ENCODE peak calls at places on chromosome 19, in five cellular contexts. One of them, this sample, is unnamed.

GRCh38 chr19:3389876-3390361 is 23.5 kb downstream of the NFIC start:
- DNase-seq in A549: no peak
- DNase-seq in GM23338: peak
- DNase-seq in HepG2: no peak
- DNase-seq in HCT116: no peak
- DNase-seq in this sample: no peak

GRCh38 chr19:39325778-39326680 is 5.4 kb upstream of the LRFN1 start:
- DNase-seq in HCT116: peak
- DNase-seq in GM23338: peak
- DNase-seq in A549: peak
- DNase-seq in HepG2: peak
- DNase-seq in this sample: no peak

GRCh38 chr19:37304190-37304883 is 66.6 kb upstream of the ZNF527 start:
- DNase-seq in HepG2: no peak
- DNase-seq in HCT116: no peak
- DNase-seq in A549: no peak
- DNase-seq in GM23338: no peak
- DNase-seq in this sample: no peak

GRCh38 chr19:4518345-4519171 is at the start of gene PLIN4:
- DNase-seq in GM23338: peak
- DNase-seq in HepG2: peak
- DNase-seq in A549: no peak
- DNase-seq in HCT116: no peak
- DNase-seq in this sample: peak

GRCh38 chr19:16070366-16070990 is 5.8 kb upstream of the TPM4 start:
- DNase-seq in A549: peak
- DNase-seq in HepG2: peak
- DNase-seq in HCT116: peak
- DNase-seq in GM23338: no peak
- DNase-seq in this sample: peak

GRCh38 chr19:47253467-47253881 is 2.9 kb upstream of the CCDC9 start:
- DNase-seq in A549: no peak
- DNase-seq in GM23338: no peak
- DNase-seq in HepG2: peak
- DNase-seq in HCT116: no peak
- DNase-seq in this sample: no peak

GRCh38 chr19:47280183-47280797 is 5.6 kb downstream of the INAFM1 start:
- DNase-seq in GM23338: peak
- DNase-seq in HepG2: peak
- DNase-seq in A549: peak
- DNase-seq in HCT116: no peak
- DNase-seq in this sample: peak

GRCh38 chr19:54506079-54506478 is 3.4 kb downstream of the LAIR2 start:
- DNase-seq in A549: no peak
- DNase-seq in HCT116: no peak
- DNase-seq in HepG2: no peak
- DNase-seq in GM23338: no peak
- DNase-seq in this sample: no peak

GRCh38 chr19:38661166-38661565 is 13.7 kb downstream of the ACTN4 start:
- DNase-seq in GM23338: no peak
- DNase-seq in HCT116: no peak
- DNase-seq in HepG2: no peak
- DNase-seq in A549: no peak
- DNase-seq in this sample: no peak

GRCh38 chr19:39174558-39175544 is 21.9 kb upstream of the NCCRP1 start:
- DNase-seq in GM23338: no peak
- DNase-seq in HepG2: no peak
- DNase-seq in A549: no peak
- DNase-seq in HCT116: no peak
- DNase-seq in this sample: no peak

GRCh38 chr19:57888494-57889231 is at the start of gene ZNF814:
- DNase-seq in A549: peak
- DNase-seq in HCT116: no peak
- DNase-seq in HepG2: no peak
- DNase-seq in GM23338: peak
- DNase-seq in this sample: peak

GRCh38 chr19:3857449-3858003 is 11.3 kb downstream of the ZFR2 start:
- DNase-seq in GM23338: no peak
- DNase-seq in HCT116: no peak
- DNase-seq in A549: no peak
- DNase-seq in HepG2: no peak
- DNase-seq in this sample: no peak

GRCh38 chr19:16078759-16079707 is 2.7 kb downstream of the TPM4 start:
- DNase-seq in GM23338: peak
- DNase-seq in HCT116: peak
- DNase-seq in A549: no peak
- DNase-seq in HepG2: peak
- DNase-seq in this sample: peak

GRCh38 chr19:45507864-45508680 is 793 bp downstream of the VASP start:
- DNase-seq in A549: no peak
- DNase-seq in GM23338: peak
- DNase-seq in HCT116: no peak
- DNase-seq in HepG2: no peak
- DNase-seq in this sample: no peak

GRCh38 chr19:30227661-30228112 is 144.5 kb upstream of the ZNF536 start:
- DNase-seq in HCT116: peak
- DNase-seq in HepG2: peak
- DNase-seq in A549: peak
- DNase-seq in GM23338: peak
- DNase-seq in this sample: no peak

GRCh38 chr19:5580116-5580515 is 12.4 kb upstream of the TINCR start:
- DNase-seq in HCT116: no peak
- DNase-seq in A549: no peak
- DNase-seq in HepG2: no peak
- DNase-seq in GM23338: no peak
- DNase-seq in this sample: no peak

GRCh38 chr19:42279148-42279901 is 10.3 kb downstream of the CIC start:
- DNase-seq in A549: no peak
- DNase-seq in HCT116: no peak
- DNase-seq in HepG2: no peak
- DNase-seq in GM23338: peak
- DNase-seq in this sample: no peak

GRCh38 chr19:49553451-49554271 is 25.9 kb downstream of the RCN3 start:
- DNase-seq in GM23338: no peak
- DNase-seq in A549: no peak
- DNase-seq in HCT116: no peak
- DNase-seq in HepG2: peak
- DNase-seq in this sample: no peak

GRCh38 chr19:811511-812048 is 10.2 kb downstream of the PLPPR3 start:
- DNase-seq in GM23338: peak
- DNase-seq in A549: no peak
- DNase-seq in HepG2: no peak
- DNase-seq in HCT116: no peak
- DNase-seq in this sample: no peak

GRCh38 chr19:49920624-49921363 is 8.2 kb upstream of the ATF5 start:
- DNase-seq in HCT116: no peak
- DNase-seq in HepG2: no peak
- DNase-seq in GM23338: no peak
- DNase-seq in A549: no peak
- DNase-seq in this sample: no peak

GRCh38 chr19:53849237-53849676 is 18.4 kb upstream of the MYADM start:
- DNase-seq in HCT116: no peak
- DNase-seq in HepG2: no peak
- DNase-seq in A549: no peak
- DNase-seq in GM23338: no peak
- DNase-seq in this sample: peak

GRCh38 chr19:6723738-6724137 is 3.3 kb upstream of the C3 start:
- DNase-seq in GM23338: no peak
- DNase-seq in HCT116: no peak
- DNase-seq in A549: no peak
- DNase-seq in HepG2: no peak
- DNase-seq in this sample: no peak

GRCh38 chr19:6728346-6728745 is 7.9 kb upstream of the C3 start:
- DNase-seq in HCT116: no peak
- DNase-seq in HepG2: no peak
- DNase-seq in A549: no peak
- DNase-seq in GM23338: no peak
- DNase-seq in this sample: peak

GRCh38 chr19:6724631-6725185 is 4.3 kb upstream of the C3 start:
- DNase-seq in A549: no peak
- DNase-seq in HCT116: no peak
- DNase-seq in GM23338: no peak
- DNase-seq in HepG2: no peak
- DNase-seq in this sample: no peak

GRCh38 chr19:6723108-6723618 is 2.7 kb upstream of the C3 start:
- DNase-seq in HCT116: no peak
- DNase-seq in A549: peak
- DNase-seq in GM23338: peak
- DNase-seq in HepG2: peak
- DNase-seq in this sample: no peak

GRCh38 chr19:6725513-6726231 is 5.2 kb upstream of the C3 start:
- DNase-seq in HCT116: no peak
- DNase-seq in HepG2: peak
- DNase-seq in GM23338: no peak
- DNase-seq in A549: no peak
- DNase-seq in this sample: no peak
- TF ChIP-seq REST in HCT116: no peak
- TF ChIP-seq REST in HepG2: no peak
- TF ChIP-seq REST in GM23338: no peak
- TF ChIP-seq REST in A549: no peak
- TF ChIP-seq REST in this sample: no peak

DNA sequence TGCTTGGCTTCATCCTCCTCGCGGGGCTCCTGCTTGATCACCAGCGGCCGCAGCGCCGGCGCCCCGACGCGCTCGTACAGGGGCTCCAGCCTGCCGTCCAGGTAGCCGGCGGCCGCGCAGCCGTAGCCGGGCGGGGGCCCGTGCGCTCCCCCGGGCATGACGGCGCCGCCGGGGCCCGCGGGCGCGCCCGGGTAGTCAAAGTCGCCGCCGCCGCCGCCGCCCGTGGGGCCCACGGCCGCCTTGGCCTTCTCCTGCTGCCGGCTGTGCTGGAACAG is 497 bp downstream of the CEBPA start:
- DNase-seq in A549: no peak
- DNase-seq in HCT116: no peak
- DNase-seq in HepG2: no peak
- DNase-seq in GM23338: peak
- DNase-seq in this sample: no peak
- H3K4me3 ChIP-seq in A549: peak
- H3K4me3 ChIP-seq in HCT116: peak
- H3K4me3 ChIP-seq in HepG2: peak
- H3K4me3 ChIP-seq in GM23338: peak
- H3K4me3 ChIP-seq in this sample: peak

GRCh38 chr19:20503536-20503935 is 62.0 kb downstream of the ZNF737 start:
- DNase-seq in GM23338: no peak
- DNase-seq in HepG2: no peak
- DNase-seq in HCT116: no peak
- DNase-seq in A549: no peak
- DNase-seq in this sample: no peak
- TF ChIP-seq REST in GM23338: no peak
- TF ChIP-seq REST in HepG2: no peak
- TF ChIP-seq REST in HCT116: no peak
- TF ChIP-seq REST in A549: no peak
- TF ChIP-seq REST in this sample: no peak

DNA sequence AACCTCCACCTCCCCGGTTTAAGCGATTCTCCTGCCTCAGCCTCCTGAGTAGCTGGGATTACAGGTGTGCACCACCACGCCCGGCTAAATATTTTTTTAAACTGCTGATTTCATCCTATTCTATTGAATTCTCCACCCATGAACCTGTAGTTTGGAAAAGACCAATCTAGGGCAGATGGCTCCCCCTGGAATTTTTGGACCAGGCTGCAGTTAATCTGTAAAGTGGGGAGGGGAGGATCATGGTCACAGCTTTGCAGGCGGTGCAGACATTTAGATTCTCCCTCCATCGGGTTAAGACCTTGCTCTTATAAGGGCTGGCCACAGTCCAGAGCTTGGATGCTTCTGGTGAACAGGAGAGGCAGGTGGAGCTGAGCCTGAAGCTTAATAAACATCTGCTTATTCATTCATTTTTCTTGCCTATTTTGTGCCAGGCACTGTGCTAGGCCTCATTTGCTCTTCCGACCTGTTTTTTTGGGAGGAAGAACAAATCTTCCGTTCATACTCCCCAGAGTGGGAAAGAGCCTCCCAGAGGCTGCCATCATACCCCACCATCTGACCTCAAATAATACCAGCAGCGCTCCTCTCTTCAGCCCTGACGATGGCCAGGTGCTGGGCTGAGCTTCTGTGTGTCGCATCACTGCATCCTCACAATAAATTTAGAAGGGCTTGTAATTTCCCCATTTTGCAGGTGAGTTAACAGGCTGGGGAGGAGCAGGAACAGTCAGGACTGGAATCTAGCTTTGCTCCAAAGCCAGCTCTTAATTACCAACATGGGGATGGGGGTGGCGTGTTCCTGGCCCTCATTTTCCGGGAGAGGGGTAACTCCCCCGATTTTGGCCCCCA is 902 bp upstream of the CCDC106 start:
- DNase-seq in HCT116: no peak
- DNase-seq in A549: no peak
- DNase-seq in GM23338: no peak
- DNase-seq in HepG2: no peak
- DNase-seq in this sample: no peak
- H3K4me3 ChIP-seq in HCT116: no peak
- H3K4me3 ChIP-seq in A549: peak
- H3K4me3 ChIP-seq in GM23338: peak
- H3K4me3 ChIP-seq in HepG2: peak
- H3K4me3 ChIP-seq in this sample: peak

DNA sequence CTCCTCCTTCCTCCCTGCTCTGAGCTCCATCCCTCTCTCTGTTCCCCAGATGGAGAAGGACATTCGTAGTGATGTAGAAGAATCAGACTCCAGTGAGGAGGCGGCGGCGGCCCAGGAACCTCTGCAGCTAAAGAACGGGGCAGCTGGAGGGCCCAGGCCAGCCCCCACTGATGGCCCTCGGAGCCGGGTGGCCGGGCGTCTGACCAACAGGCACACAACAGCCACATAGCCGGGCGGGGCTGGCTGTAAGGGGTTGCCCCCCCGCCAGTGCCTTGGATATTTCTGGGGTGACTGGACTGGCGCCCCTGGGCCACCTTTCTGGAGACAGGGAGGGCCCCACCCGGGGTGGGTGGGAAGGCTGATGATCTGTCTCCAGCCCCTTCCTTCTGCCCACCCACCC is 46.3 kb downstream of the CD320 start:
- DNase-seq in A549: no peak
- DNase-seq in GM23338: no peak
- DNase-seq in HepG2: no peak
- DNase-seq in HCT116: no peak
- DNase-seq in this sample: no peak
- TF ChIP-seq REST in A549: no peak
- TF ChIP-seq REST in GM23338: no peak
- TF ChIP-seq REST in HepG2: no peak
- TF ChIP-seq REST in HCT116: no peak
- TF ChIP-seq REST in this sample: no peak